ENCODE peak calls at places on chromosomes 11 and 22, in five cellular contexts. One of them, this sample, is unnamed. For H3K4me1, the result is how much of the 10 kb centered on the place peaks cover.

GRCh38 chr11:24386551-24387404 is 110.1 kb upstream of the LUZP2 start:
- DNase-seq in PC-3: peak
- DNase-seq in left lung: no peak
- DNase-seq in fibroblast of lung: peak
- DNase-seq in GM23248: peak
- DNase-seq in this sample: peak

GRCh38 chr22:23511627-23512347 is 68.3 kb downstream of the IGLL1 start:
- DNase-seq in GM23248: no peak
- DNase-seq in PC-3: no peak
- DNase-seq in fibroblast of lung: no peak
- DNase-seq in left lung: no peak
- DNase-seq in this sample: no peak

GRCh38 chr11:64858467-64859401 is 14.3 kb upstream of the CDC42BPG start:
- DNase-seq in GM23248: no peak
- DNase-seq in left lung: peak
- DNase-seq in PC-3: peak
- DNase-seq in fibroblast of lung: no peak
- DNase-seq in this sample: peak

GRCh38 chr22:31753005-31753633 is 700 bp upstream of the DEPDC5 start:
- DNase-seq in GM23248: peak
- DNase-seq in PC-3: peak
- DNase-seq in fibroblast of lung: no peak
- DNase-seq in left lung: peak
- DNase-seq in this sample: peak

GRCh38 chr22:37121887-37122591 is 12.5 kb upstream of the TMPRSS6 start:
- DNase-seq in PC-3: peak
- DNase-seq in left lung: no peak
- DNase-seq in fibroblast of lung: peak
- DNase-seq in GM23248: peak
- DNase-seq in this sample: no peak

GRCh38 chr11:74347381-74347780 is 35.9 kb upstream of the P4HA3 start:
- DNase-seq in PC-3: no peak
- DNase-seq in fibroblast of lung: no peak
- DNase-seq in left lung: no peak
- DNase-seq in GM23248: peak
- DNase-seq in this sample: no peak

GRCh38 chr11:19959210-19959609 is 201.1 kb downstream of the DBX1 start:
- DNase-seq in GM23248: no peak
- DNase-seq in left lung: no peak
- DNase-seq in fibroblast of lung: no peak
- DNase-seq in PC-3: no peak
- DNase-seq in this sample: no peak

GRCh38 chr22:37556750-37557149 is 3.5 kb upstream of the CDC42EP1 start:
- DNase-seq in PC-3: no peak
- DNase-seq in left lung: no peak
- DNase-seq in fibroblast of lung: peak
- DNase-seq in GM23248: no peak
- DNase-seq in this sample: no peak

GRCh38 chr22:42172385-42173172 is 42.0 kb upstream of the CYP2D6 start:
- DNase-seq in PC-3: no peak
- DNase-seq in left lung: no peak
- DNase-seq in GM23248: peak
- DNase-seq in fibroblast of lung: peak
- DNase-seq in this sample: no peak

GRCh38 chr11:95514386-95515145 is 275.0 kb downstream of the FAM76B start:
- DNase-seq in PC-3: no peak
- DNase-seq in GM23248: no peak
- DNase-seq in fibroblast of lung: no peak
- DNase-seq in left lung: no peak
- DNase-seq in this sample: no peak

GRCh38 chr11:75668508-75669297 is at the start of gene MAP6:
- DNase-seq in GM23248: peak
- DNase-seq in fibroblast of lung: peak
- DNase-seq in PC-3: peak
- DNase-seq in left lung: peak
- DNase-seq in this sample: peak

GRCh38 chr11:36162909-36163434 is 126.3 kb downstream of the COMMD9 start:
- DNase-seq in GM23248: no peak
- DNase-seq in left lung: no peak
- DNase-seq in PC-3: no peak
- DNase-seq in fibroblast of lung: no peak
- DNase-seq in this sample: no peak

GRCh38 chr22:17104336-17104935 is 16.7 kb downstream of the TMEM121B start:
- DNase-seq in PC-3: no peak
- DNase-seq in left lung: no peak
- DNase-seq in fibroblast of lung: no peak
- DNase-seq in GM23248: no peak
- DNase-seq in this sample: no peak

GRCh38 chr11:125348141-125348651 is 147.9 kb downstream of the FEZ1 start:
- DNase-seq in left lung: no peak
- DNase-seq in fibroblast of lung: no peak
- DNase-seq in GM23248: no peak
- DNase-seq in PC-3: no peak
- DNase-seq in this sample: peak

GRCh38 chr22:46619830-46620501 is at the start of gene GRAMD4:
- DNase-seq in PC-3: no peak
- DNase-seq in fibroblast of lung: peak
- DNase-seq in GM23248: peak
- DNase-seq in left lung: peak
- DNase-seq in this sample: peak

GRCh38 chr11:1757861-1758610 is 5.7 kb downstream of the CTSD start:
- DNase-seq in fibroblast of lung: no peak
- DNase-seq in PC-3: no peak
- DNase-seq in left lung: peak
- DNase-seq in GM23248: no peak
- DNase-seq in this sample: no peak

GRCh38 chr11:79174045-79175008 is 266.5 kb downstream of the TENM4 start:
- DNase-seq in GM23248: no peak
- DNase-seq in PC-3: no peak
- DNase-seq in left lung: no peak
- DNase-seq in fibroblast of lung: peak
- DNase-seq in this sample: peak

GRCh38 chr22:50015451-50016307 is 3.1 kb upstream of the IL17REL start:
- DNase-seq in GM23248: no peak
- DNase-seq in PC-3: no peak
- DNase-seq in fibroblast of lung: no peak
- DNase-seq in left lung: no peak
- DNase-seq in this sample: peak

GRCh38 chr22:22939537-22940368 is 52.1 kb downstream of the IGLL5 start:
- DNase-seq in GM23248: no peak
- DNase-seq in PC-3: no peak
- DNase-seq in fibroblast of lung: no peak
- DNase-seq in left lung: peak
- DNase-seq in this sample: no peak

GRCh38 chr11:1937616-1938342 is 9.4 kb upstream of the MRPL23 start:
- DNase-seq in fibroblast of lung: no peak
- DNase-seq in GM23248: no peak
- DNase-seq in left lung: peak
- DNase-seq in PC-3: no peak
- DNase-seq in this sample: no peak

GRCh38 chr11:90803366-90803765 is 580.5 kb upstream of the CHORDC1 start:
- DNase-seq in GM23248: no peak
- DNase-seq in left lung: no peak
- DNase-seq in PC-3: peak
- DNase-seq in fibroblast of lung: no peak
- DNase-seq in this sample: no peak

GRCh38 chr22:21907638-21908522 is 40.4 kb upstream of the MAPK1 start:
- DNase-seq in PC-3: no peak
- DNase-seq in GM23248: no peak
- DNase-seq in fibroblast of lung: no peak
- DNase-seq in left lung: peak
- DNase-seq in this sample: no peak

GRCh38 chr11:109898592-109898991 is 194.6 kb upstream of the ZC3H12C start:
- DNase-seq in left lung: no peak
- DNase-seq in GM23248: no peak
- DNase-seq in fibroblast of lung: no peak
- DNase-seq in PC-3: no peak
- DNase-seq in this sample: no peak

GRCh38 chr11:62710001-62710345 is 2.5 kb downstream of the GNG3 start:
- DNase-seq in GM23248: peak
- DNase-seq in fibroblast of lung: no peak
- DNase-seq in PC-3: no peak
- DNase-seq in left lung: no peak
- DNase-seq in this sample: peak

GRCh38 chr11:96207459-96208449 is 135.2 kb downstream of the MAML2 start:
- DNase-seq in GM23248: peak
- DNase-seq in PC-3: peak
- DNase-seq in fibroblast of lung: no peak
- DNase-seq in left lung: no peak
- DNase-seq in this sample: no peak

DNA sequence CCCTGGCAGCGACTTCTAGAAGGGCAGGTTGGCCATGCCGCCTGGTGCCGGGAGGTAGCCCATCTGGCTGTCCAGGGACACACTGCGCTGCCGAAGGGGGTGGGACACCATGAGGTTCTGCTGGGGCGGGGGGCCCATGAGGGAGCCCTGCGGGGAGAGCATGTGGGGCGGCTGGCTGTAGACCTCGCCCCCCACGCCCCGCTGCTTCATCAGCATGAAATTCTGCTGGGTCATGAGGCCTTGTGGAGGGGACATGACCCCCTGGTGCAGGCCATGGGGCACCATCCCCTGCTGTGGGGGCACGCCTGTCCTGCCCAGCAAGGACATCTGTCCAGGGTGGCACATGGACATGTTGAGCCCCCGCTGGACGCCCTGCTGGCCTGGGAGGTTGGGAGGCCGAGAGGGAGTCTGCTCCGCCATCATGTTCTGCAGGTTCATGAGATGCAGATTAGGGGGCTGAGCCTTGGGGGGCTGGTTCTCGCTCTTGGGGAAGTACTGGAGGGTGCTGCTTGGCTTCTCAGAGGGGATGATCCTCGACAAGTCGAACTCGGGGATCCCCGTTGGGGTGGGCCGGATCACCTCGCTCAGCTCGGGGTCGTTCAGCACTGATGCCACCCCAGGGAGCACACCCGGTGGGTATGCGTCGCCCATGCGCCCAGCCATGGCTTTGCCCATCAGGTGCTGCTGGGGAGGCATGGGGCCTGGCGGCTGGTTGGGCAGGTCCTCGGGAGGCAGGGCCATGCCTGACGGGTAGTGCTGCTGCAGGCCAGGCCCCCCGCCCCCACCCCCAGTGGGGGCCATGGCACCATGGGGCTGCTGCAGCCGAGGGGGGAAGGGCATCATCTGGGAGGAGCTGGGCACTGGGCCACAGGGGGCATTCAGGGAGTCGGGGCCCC is 15.0 kb downstream of the CXCR5 start:
- DNase-seq in fibroblast of lung: no peak
- DNase-seq in left lung: peak
- DNase-seq in GM23248: no peak
- DNase-seq in PC-3: no peak
- DNase-seq in this sample: no peak
- H3K4me1 ChIP-seq in fibroblast of lung: under half
- H3K4me1 ChIP-seq in left lung: under half
- H3K4me1 ChIP-seq in GM23248: under half
- H3K4me1 ChIP-seq in PC-3: under half
- H3K4me1 ChIP-seq in this sample: under half

DNA sequence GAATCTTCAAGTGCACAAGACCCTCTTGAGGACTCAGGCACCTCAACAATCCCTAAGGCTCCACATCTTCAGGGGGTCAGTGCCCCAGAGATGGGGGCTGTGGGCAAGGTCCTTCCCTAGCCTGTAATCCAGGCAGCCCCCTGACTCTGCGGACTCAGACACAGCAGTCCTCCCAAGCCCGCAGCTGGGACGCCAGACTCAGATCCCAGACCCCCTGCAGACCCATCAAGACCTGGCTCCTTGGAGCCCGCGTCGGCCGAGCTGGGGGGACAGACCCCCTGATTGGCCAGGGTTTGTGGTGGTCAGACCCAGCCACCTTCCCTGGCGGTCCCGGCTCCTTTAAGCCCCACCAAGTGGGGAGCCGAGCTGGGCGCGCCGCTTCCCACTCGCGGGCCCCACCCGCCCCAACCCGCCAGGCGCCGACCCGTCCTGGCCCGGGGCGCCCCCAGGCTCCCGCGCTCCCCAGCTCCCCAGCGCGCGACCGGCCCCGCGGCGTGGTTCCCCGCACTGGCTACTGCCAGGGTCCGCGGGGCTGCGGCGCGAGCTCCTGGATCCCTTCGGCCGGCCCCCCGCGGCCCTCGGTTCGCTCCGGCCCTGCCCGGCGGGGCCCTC is 464 bp downstream of the OSBPL5 start:
- DNase-seq in PC-3: no peak
- DNase-seq in fibroblast of lung: no peak
- DNase-seq in GM23248: no peak
- DNase-seq in left lung: peak
- DNase-seq in this sample: no peak
- H3K4me1 ChIP-seq in PC-3: under half
- H3K4me1 ChIP-seq in fibroblast of lung: under half
- H3K4me1 ChIP-seq in GM23248: under half
- H3K4me1 ChIP-seq in left lung: under half
- H3K4me1 ChIP-seq in this sample: under half

GRCh38 chr22:30320021-30320556 is 6.7 kb downstream of the TBC1D10A start:
- DNase-seq in left lung: no peak
- DNase-seq in fibroblast of lung: no peak
- DNase-seq in PC-3: no peak
- DNase-seq in GM23248: no peak
- DNase-seq in this sample: no peak
- H3K4me1 ChIP-seq in left lung: under half
- H3K4me1 ChIP-seq in fibroblast of lung: under half
- H3K4me1 ChIP-seq in PC-3: under half
- H3K4me1 ChIP-seq in GM23248: under half
- H3K4me1 ChIP-seq in this sample: under half

GRCh38 chr22:39452740-39453040 is 4.1 kb upstream of the MGAT3 start:
- DNase-seq in left lung: no peak
- DNase-seq in GM23248: no peak
- DNase-seq in fibroblast of lung: no peak
- DNase-seq in PC-3: no peak
- DNase-seq in this sample: no peak

GRCh38 chr22:39454385-39454871 is 2.4 kb upstream of the MGAT3 start:
- DNase-seq in PC-3: no peak
- DNase-seq in GM23248: no peak
- DNase-seq in left lung: no peak
- DNase-seq in fibroblast of lung: peak
- DNase-seq in this sample: peak

GRCh38 chr22:39457047-39457545 is 284 bp downstream of the MGAT3 start:
- DNase-seq in left lung: no peak
- DNase-seq in PC-3: no peak
- DNase-seq in fibroblast of lung: no peak
- DNase-seq in GM23248: no peak
- DNase-seq in this sample: no peak

GRCh38 chr22:39456262-39457046 is at the start of gene MGAT3:
- DNase-seq in PC-3: no peak
- DNase-seq in left lung: no peak
- DNase-seq in fibroblast of lung: no peak
- DNase-seq in GM23248: peak
- DNase-seq in this sample: no peak

DNA sequence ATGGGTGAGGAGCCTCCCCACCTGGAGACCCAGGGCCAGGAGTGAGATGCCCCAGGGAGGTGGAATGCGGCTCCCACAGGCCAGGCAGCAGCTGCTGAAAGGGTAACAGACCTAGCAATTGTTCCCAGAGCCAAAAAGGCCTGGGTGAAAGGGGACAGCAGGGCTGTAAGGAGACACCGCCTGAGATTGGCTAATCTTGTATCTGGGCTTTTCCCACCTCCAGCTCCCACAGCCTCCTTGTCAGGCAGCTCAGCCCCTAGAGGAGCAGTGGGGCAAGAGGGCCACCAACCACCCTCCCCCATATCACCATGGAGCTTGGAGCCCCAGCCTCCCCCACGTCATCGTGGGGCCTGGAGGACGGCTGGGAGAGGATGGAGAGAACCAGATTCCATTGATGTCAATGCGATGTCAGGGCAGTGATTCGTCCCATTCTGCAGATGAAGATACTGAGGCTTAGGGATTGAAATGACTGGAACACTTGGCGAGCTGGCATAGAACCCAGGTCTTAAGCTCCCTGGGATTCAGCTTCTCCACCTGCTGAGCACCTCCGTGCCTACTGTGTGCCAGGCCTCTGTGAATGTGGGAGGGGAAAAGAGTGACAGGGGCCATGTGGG is 2.9 kb upstream of the MGAT3 start:
- DNase-seq in fibroblast of lung: no peak
- DNase-seq in left lung: no peak
- DNase-seq in GM23248: no peak
- DNase-seq in PC-3: no peak
- DNase-seq in this sample: peak
- H3K4me1 ChIP-seq in fibroblast of lung: under half
- H3K4me1 ChIP-seq in left lung: under half
- H3K4me1 ChIP-seq in GM23248: under half
- H3K4me1 ChIP-seq in PC-3: under half
- H3K4me1 ChIP-seq in this sample: under half

This sample was measured in SJCRH30.